ENCODE peak calls at places on chromosomes 6 and 20, in eight cellular contexts. J, T, Z, O, F, V, N and W are unnamed samples.

GRCh38 chr20:21208999-21209398 is 83.1 kb downstream of the KIZ start:
- DNase-seq in J (no peak), T (no peak), Z (no peak), O (no peak), F (no peak), V (no peak), N (no peak), W (no peak)

GRCh38 chr20:8909596-8909995 is 159.3 kb upstream of the PLCB4 start:
- DNase-seq in J (no peak), T (peak; percentile 13), Z (no peak), O (no peak), F (no peak), V (no peak), N (no peak), W (no peak)

GRCh38 chr6:89589297-89590074 is 49.1 kb downstream of the LYRM2 start:
- DNase-seq in J (no peak), T (no peak), Z (no peak), O (no peak), F (no peak), V (no peak), N (no peak), W (no peak)

GRCh38 chr6:42904467-42904866 is 11.4 kb upstream of the PTCRA start:
- DNase-seq in J (no peak), T (no peak), Z (no peak), O (no peak), F (no peak), V (no peak), N (no peak), W (no peak)

GRCh38 chr6:17490724-17491123 is 97.3 kb downstream of the CAP2 start:
- DNase-seq in J (no peak), T (no peak), Z (no peak), O (no peak), F (no peak), V (peak; percentile 50), N (no peak), W (peak; percentile 24)

GRCh38 chr6:13331516-13332348 is 3.4 kb upstream of the TBC1D7 start:
- DNase-seq in J (no peak), T (peak; percentile 58), Z (no peak), O (no peak), F (no peak), V (peak; percentile 39), N (no peak), W (no peak)

GRCh38 chr6:99613705-99614429 is 7.2 kb downstream of the PRDM13 start:
- DNase-seq in J (peak; percentile 17), T (no peak), Z (no peak), O (no peak), F (no peak), V (no peak), N (no peak), W (no peak)

GRCh38 chr20:50286609-50287008 is 96.0 kb downstream of the CEBPB start:
- DNase-seq in J (peak; percentile 95), T (peak; percentile 94), Z (peak; percentile 89), O (peak; percentile 81), F (no peak), V (peak; percentile 79), N (no peak), W (no peak)

GRCh38 chr6:34352305-34352937 is 40.0 kb downstream of the NUDT3 start:
- DNase-seq in J (no peak), T (peak; percentile 17), Z (no peak), O (no peak), F (no peak), V (no peak), N (no peak), W (no peak)

GRCh38 chr20:6533828-6534388 is 233.6 kb upstream of the BMP2 start:
- DNase-seq in J (no peak), T (peak; percentile 26), Z (no peak), O (no peak), F (no peak), V (peak; percentile 97), N (no peak), W (no peak)

GRCh38 chr20:62052336-62052841 is 13.3 kb downstream of the TAF4 start:
- DNase-seq in J (no peak), T (no peak), Z (peak; percentile 72), O (no peak), F (no peak), V (no peak), N (no peak), W (no peak)

GRCh38 chr20:53902968-53903651 is 167.3 kb downstream of the BCAS1 start:
- DNase-seq in J (no peak), T (peak; percentile 23), Z (no peak), O (no peak), F (no peak), V (no peak), N (no peak), W (no peak)

GRCh38 chr6:19788684-19789083 is 48.5 kb upstream of the ID4 start:
- DNase-seq in J (no peak), T (peak; percentile 48), Z (no peak), O (no peak), F (no peak), V (no peak), N (no peak), W (no peak)

GRCh38 chr6:163741743-163742363 is 327.3 kb downstream of the QKI start:
- DNase-seq in J (no peak), T (no peak), Z (no peak), O (no peak), F (no peak), V (no peak), N (no peak), W (no peak)

GRCh38 chr20:19986419-19986818 is 30.7 kb upstream of the NAA20 start:
- DNase-seq in J (peak; percentile 45), T (peak; percentile 75), Z (no peak), O (no peak), F (no peak), V (peak; percentile 34), N (no peak), W (no peak)

DNA sequence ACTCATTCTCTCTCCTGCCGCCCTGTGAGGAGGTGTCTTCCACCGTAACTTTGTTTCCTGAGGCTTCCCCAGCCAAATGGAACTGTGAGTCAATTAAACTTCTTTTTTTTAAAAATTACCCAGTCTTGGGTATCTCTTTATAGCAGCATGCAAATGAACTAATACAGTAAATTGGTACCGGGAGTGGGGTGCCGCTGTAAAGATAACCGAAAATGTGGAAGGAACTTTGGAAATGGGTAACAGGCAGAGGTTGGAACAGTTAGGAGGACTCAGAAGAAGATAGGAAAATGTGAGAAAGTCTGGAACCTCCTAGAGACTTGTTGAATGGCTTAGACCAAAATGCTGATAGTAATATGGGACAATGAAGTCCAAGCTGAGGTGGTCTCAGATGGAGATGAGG is 55.8 kb downstream of the EPB41L2 start:
- DNase-seq in J (no peak), T (no peak), Z (no peak), O (no peak), F (no peak), V (no peak), N (no peak), W (no peak)
- H3K4me3 ChIP-seq in J (no peak overlapping the region), T (no peak overlapping the region), Z (no peak overlapping the region), O (no peak overlapping the region), F (no peak overlapping the region), V (no peak overlapping the region), N (no peak overlapping the region), W (no peak overlapping the region)

DNA sequence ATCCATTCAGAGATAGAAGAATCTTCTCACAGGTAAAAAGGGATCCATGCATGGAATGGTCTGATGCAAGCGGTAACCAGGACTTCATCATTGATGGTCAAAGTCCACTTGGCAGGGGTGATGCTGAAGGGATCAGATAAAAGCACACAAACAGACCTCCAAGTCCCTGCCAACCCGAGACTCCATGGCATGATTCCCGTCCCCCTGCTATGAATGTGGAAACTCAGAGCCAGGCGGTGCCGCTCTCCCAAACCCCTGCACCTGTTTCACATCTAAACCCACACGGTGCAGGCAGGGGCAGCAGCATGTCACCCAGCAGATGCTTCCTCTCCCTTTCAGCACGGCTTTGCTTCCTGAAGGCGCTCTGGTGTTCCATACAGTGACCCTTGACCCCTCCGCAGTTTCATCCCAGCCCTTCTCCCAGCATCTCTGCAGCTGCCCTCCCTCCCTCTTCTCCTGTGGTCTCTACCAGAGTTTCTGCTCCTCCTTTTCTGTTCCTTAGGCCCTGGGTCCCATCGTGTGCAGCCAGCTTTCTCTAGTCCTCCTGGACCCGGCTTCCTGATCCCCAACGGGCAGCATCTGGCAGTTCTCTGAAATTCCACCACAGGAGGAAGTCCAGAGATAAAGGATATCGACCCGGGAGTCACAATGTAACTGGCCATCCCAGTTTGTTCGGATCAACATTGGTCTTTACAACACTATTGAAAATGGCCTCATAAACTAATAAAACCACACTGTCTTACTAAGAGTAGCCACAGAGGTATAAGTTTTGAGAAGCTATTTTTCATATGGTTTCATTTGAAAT is 235.0 kb downstream of the TTLL2 start:
- DNase-seq in J (no peak), T (no peak), Z (peak; percentile 58), O (no peak), F (no peak), V (no peak), N (peak; percentile 86), W (no peak)
- H3K4me3 ChIP-seq in J (no peak overlapping the region), T (no peak overlapping the region), Z (no peak overlapping the region), O (no peak overlapping the region), F (no peak overlapping the region), V (no peak overlapping the region), N (no peak overlapping the region), W (no peak overlapping the region)

GRCh38 chr6:148497256-148497655 is 154.6 kb downstream of the SASH1 start:
- DNase-seq in J (no peak), T (peak; percentile 47), Z (no peak), O (no peak), F (no peak), V (peak; percentile 39), N (no peak), W (no peak)
- H3K4me3 ChIP-seq in J (no peak overlapping the region), T (no peak overlapping the region), Z (no peak overlapping the region), O (no peak overlapping the region), F (no peak overlapping the region), V (no peak overlapping the region), N (no peak overlapping the region), W (no peak overlapping the region)

GRCh38 chr6:33278392-33278741 is 1.4 kb downstream of the B3GALT4 start:
- DNase-seq in J (no peak), T (no peak), Z (no peak), O (no peak), F (no peak), V (no peak), N (no peak), W (no peak)
- H3K4me3 ChIP-seq in J (no peak overlapping the region), T (no peak overlapping the region), Z (no peak overlapping the region), O (peak overlapping the region; percentile 68), F (peak overlapping the region; percentile 93), V (no peak overlapping the region), N (no peak overlapping the region), W (no peak overlapping the region)

DNA sequence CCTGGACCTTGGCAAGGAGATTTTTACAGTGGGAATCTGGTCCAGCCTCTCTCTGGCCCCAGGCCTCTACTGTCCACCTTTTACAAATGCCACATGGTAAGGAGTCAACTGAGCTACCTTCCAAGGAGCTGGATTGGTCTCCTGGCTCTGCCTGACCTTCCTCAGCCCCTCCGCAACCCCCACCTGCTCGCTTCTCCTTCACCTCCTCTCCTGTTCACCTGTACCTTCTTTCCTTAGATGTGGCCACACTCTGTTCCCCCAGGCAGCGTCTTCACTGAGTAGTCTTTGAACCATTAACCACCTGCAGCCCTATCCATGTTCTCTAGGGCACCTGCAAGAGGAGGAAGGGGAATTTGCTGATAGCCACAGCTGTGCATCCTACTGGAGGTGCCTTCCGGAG is 55.3 kb upstream of the DDR1 start:
- DNase-seq in J (no peak), T (no peak), Z (peak; percentile 32), O (no peak), F (no peak), V (no peak), N (no peak), W (no peak)
- H3K4me3 ChIP-seq in J (no peak overlapping the region), T (no peak overlapping the region), Z (no peak overlapping the region), O (no peak overlapping the region), F (peak overlapping the region; percentile 91), V (no peak overlapping the region), N (no peak overlapping the region), W (no peak overlapping the region)